ENCODE peak calls at places on chromosomes 1 and 21, in eight cellular contexts. I is SK-N-SH; B is spleen; K is psoas muscle; Q is suprapubic skin; F is colonic mucosa; E is naive thymus-derived CD4-positive, alpha-beta T cell; R is transverse colon. V is an unnamed sample. For H3K4me1, the result is how much of the 10 kb centered on the place peaks cover.

GRCh38 chr21:44463716-44464115 is 8.4 kb downstream of the LRRC3 start:
- DNase-seq in I (peak), B (peak), K (no peak), Q (peak), F (no peak), E (no peak), R (no peak), V (no peak)

GRCh38 chr21:25862112-25862511 is 127.3 kb downstream of the GABPA start:
- DNase-seq in I (no peak), B (no peak), K (no peak), Q (no peak), F (peak), E (no peak), R (peak), V (no peak)

GRCh38 chr1:47684518-47684917 is 246.7 kb downstream of the FOXD2 start:
- DNase-seq in I (no peak), B (peak), K (no peak), Q (peak), F (peak), E (no peak), R (no peak), V (no peak)

GRCh38 chr1:228097333-228098081 is 5.6 kb downstream of the C1orf35 start:
- DNase-seq in I (peak), B (peak), K (peak), Q (peak), F (no peak), E (no peak), R (no peak), V (no peak)

GRCh38 chr1:70863256-70863655 is 184.4 kb downstream of the PTGER3 start:
- DNase-seq in I (no peak), B (no peak), K (no peak), Q (no peak), F (no peak), E (no peak), R (no peak), V (no peak)

GRCh38 chr1:6185635-6186382 is 5.7 kb upstream of the CHD5 start:
- DNase-seq in I (peak), B (no peak), K (peak), Q (no peak), F (no peak), E (no peak), R (no peak), V (no peak)

GRCh38 chr1:53111073-53111556 is 31.3 kb downstream of the SLC1A7 start:
- DNase-seq in I (no peak), B (no peak), K (no peak), Q (no peak), F (peak), E (no peak), R (peak), V (no peak)

GRCh38 chr1:226602186-226603029 is 53.8 kb downstream of the STUM start:
- DNase-seq in I (no peak), B (peak), K (peak), Q (peak), F (peak), E (no peak), R (peak), V (peak)

GRCh38 chr1:165879946-165880345 is 52.5 kb downstream of the UCK2 start:
- DNase-seq in I (no peak), B (no peak), K (no peak), Q (no peak), F (no peak), E (no peak), R (no peak), V (no peak)
- H3K4me1 ChIP-seq in I (under half), B (under half), K (under half), Q (under half), F (under half), E (under half), R (under half), V (under half)

GRCh38 chr21:42079939-42080787 is 9.0 kb downstream of the UMODL1 start:
- DNase-seq in I (no peak), B (peak), K (no peak), Q (no peak), F (no peak), E (no peak), R (no peak), V (no peak)

GRCh38 chr21:42082501-42083360 is 11.6 kb downstream of the UMODL1 start:
- DNase-seq in I (no peak), B (no peak), K (no peak), Q (no peak), F (no peak), E (no peak), R (no peak), V (no peak)

GRCh38 chr21:42081931-42082381 is 10.8 kb downstream of the UMODL1 start:
- DNase-seq in I (no peak), B (no peak), K (no peak), Q (no peak), F (no peak), E (no peak), R (no peak), V (no peak)

GRCh38 chr21:42080788-42081083 is 9.6 kb downstream of the UMODL1 start:
- DNase-seq in I (no peak), B (no peak), K (no peak), Q (no peak), F (no peak), E (no peak), R (no peak), V (no peak)

GRCh38 chr21:42081138-42081537 is 10.0 kb downstream of the UMODL1 start:
- DNase-seq in I (no peak), B (no peak), K (no peak), Q (no peak), F (no peak), E (no peak), R (no peak), V (no peak)
- H3K4me3 ChIP-seq in I (no peak), B (no peak), K (no peak), Q (no peak), F (no peak), E (no peak), R (no peak), V (no peak)

GRCh38 chr1:234533034-234533571 is 54.1 kb upstream of the TARBP1 start:
- DNase-seq in I (no peak), B (peak), K (peak), Q (peak), F (peak), E (no peak), R (peak), V (no peak)
- H3K4me1 ChIP-seq in I (half or more), B (half or more), K (half or more), Q (half or more), F (under half), E (under half), R (half or more), V (under half)

GRCh38 chr1:90851711-90852050 is 134.6 kb upstream of the BARHL2 start:
- DNase-seq in I (no peak), B (no peak), K (no peak), Q (no peak), F (no peak), E (no peak), R (no peak), V (no peak)
- H3K4me3 ChIP-seq in I (peak), B (peak), K (peak), Q (peak), F (peak), E (peak), R (peak), V (peak)

DNA sequence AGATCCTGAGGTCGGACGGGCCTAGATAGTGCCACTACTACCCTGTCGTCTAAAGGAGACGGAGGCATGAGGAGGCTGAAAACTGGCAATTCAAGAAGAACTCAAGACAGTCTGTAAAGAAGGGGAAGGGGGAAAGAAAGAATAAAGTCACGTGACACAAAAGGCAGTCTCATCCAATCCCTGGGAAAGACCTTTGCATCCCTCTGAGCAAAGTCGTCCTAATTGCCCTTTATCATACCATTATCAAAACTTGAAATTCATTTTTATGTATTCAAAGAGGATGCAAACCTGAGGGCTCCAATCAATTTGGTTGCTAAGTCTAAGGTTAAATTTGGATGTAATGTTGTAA is 2.2 kb downstream of the DUSP10 start:
- DNase-seq in I (no peak), B (no peak), K (no peak), Q (no peak), F (no peak), E (no peak), R (no peak), V (no peak)
- H3K4me1 ChIP-seq in I (under half), B (under half), K (under half), Q (half or more), F (under half), E (under half), R (under half), V (under half)

DNA sequence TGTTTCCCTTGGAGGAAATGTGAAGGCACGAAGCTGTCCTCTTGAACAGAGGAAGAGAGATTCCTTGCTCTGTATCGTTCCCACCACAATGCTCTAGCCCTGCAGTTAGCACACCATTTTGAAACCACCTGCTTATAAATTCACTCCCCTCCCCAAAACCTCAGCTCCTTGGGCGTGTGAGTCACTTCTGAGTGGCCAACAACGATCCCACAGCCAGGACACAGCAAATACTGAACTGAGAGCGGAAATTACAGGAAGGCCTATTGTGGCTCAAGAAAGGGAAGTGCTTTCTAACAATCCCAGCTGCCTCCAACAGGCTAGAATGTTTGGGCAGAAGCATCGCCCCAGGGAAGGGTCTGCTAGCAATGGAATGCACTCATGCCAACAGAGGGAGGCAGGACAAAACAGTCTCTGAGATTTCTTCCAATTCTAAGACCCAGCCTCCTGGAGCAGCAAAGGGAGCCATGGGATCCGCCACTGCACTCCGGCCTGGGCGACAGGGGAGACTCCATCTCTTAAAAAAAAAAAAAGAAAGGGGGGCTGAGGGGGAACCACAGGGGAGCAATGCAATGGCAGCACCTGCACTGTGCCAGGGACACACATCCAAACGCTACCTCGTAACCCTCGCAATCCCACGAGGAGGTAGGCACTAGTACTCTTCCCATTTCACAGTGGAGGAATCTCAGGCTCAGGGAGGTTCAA is 1.9 kb downstream of the TMEM53 start:
- DNase-seq in I (no peak), B (peak), K (no peak), Q (no peak), F (no peak), E (no peak), R (no peak), V (peak)
- H3K4me3 ChIP-seq in I (no peak), B (no peak), K (no peak), Q (peak), F (no peak), E (no peak), R (no peak), V (no peak)

GRCh38 chr1:21619041-21619947 is 49.9 kb downstream of the RAP1GAP start:
- DNase-seq in I (peak), B (no peak), K (no peak), Q (no peak), F (no peak), E (no peak), R (no peak), V (no peak)

GRCh38 chr1:21620011-21620410 is 49.1 kb downstream of the RAP1GAP start:
- DNase-seq in I (no peak), B (no peak), K (no peak), Q (no peak), F (no peak), E (no peak), R (no peak), V (no peak)

GRCh38 chr1:21617126-21617738 is 51.9 kb downstream of the RAP1GAP start:
- DNase-seq in I (no peak), B (no peak), K (no peak), Q (no peak), F (no peak), E (no peak), R (no peak), V (no peak)

GRCh38 chr1:21616372-21616771 is 52.8 kb downstream of the RAP1GAP start:
- DNase-seq in I (no peak), B (no peak), K (no peak), Q (no peak), F (no peak), E (no peak), R (no peak), V (no peak)

GRCh38 chr1:21618059-21618458 is 51.1 kb downstream of the RAP1GAP start:
- DNase-seq in I (no peak), B (no peak), K (no peak), Q (no peak), F (no peak), E (no peak), R (no peak), V (no peak)
- H3K4me1 ChIP-seq in I (under half), B (under half), K (under half), Q (half or more), F (under half), E (under half), R (under half), V (under half)

GRCh38 chr1:165392634-165393571 is 36.4 kb upstream of the LMX1A start:
- DNase-seq in I (peak), B (peak), K (peak), Q (peak), F (peak), E (peak), R (peak), V (peak)
- H3K4me3 ChIP-seq in I (peak), B (no peak), K (peak), Q (peak), F (no peak), E (peak), R (no peak), V (peak)